ENCODE peak calls at places on chromosome 19, in nine cellular contexts. P is fibroblast of the aortic adventitia; K is CD8-positive, alpha-beta T cell; J is tibial nerve; V is IMR-90; T is cardiac fibroblast; O is CD8-positive, alpha-beta memory T cell; N is thyroid gland; S is thoracic aorta. G is an unnamed sample.

GRCh38 chr19:19379527-19379926 is 25.9 kb upstream of the GATAD2A start:
- DNase-seq in N (no peak), J (no peak), P (no peak), T (no peak), O (no peak), S (no peak), K (no peak), V (no peak), G (no peak)

GRCh38 chr19:48770223-48770622 is 14.9 kb downstream of the FGF21 start:
- DNase-seq in N (no peak), S (no peak), V (no peak), O (no peak), P (peak; percentile 71), J (no peak), K (no peak), T (peak; percentile 85), G (no peak)

GRCh38 chr19:12647490-12648071 is 19.0 kb downstream of the MAN2B1 start:
- DNase-seq in N (peak; percentile 64), J (peak; percentile 18), P (no peak), K (no peak), T (peak; percentile 42), O (no peak), V (no peak), S (no peak), G (peak; percentile 68)

GRCh38 chr19:19538077-19538764 is at the start of gene CILP2:
- DNase-seq in N (peak; percentile 69), T (no peak), K (peak; percentile 64), P (no peak), S (no peak), J (no peak), V (no peak), O (peak; percentile 48), G (peak; percentile 80)

GRCh38 chr19:13882841-13883240 is 5.9 kb downstream of the NANOS3 start:
- DNase-seq in P (no peak), N (no peak), S (no peak), V (no peak), K (no peak), J (no peak), T (no peak), O (no peak), G (no peak)

GRCh38 chr19:7672522-7672921 is 3.7 kb downstream of the RETN start:
- DNase-seq in P (no peak), O (no peak), S (no peak), K (no peak), V (no peak), T (no peak), J (no peak), N (no peak), G (no peak)

GRCh38 chr19:2578911-2579677 is 103.2 kb downstream of the GADD45B start:
- DNase-seq in N (peak; percentile 97), O (peak; percentile 46), T (peak; percentile 95), J (peak; percentile 87), V (peak; percentile 89), P (peak; percentile 93), K (peak; percentile 69), S (peak; percentile 70), G (peak; percentile 83)

GRCh38 chr19:11781295-11782057 is 14.7 kb downstream of the ZNF441 start:
- DNase-seq in P (no peak), O (no peak), T (peak; percentile 5), V (peak; percentile 7), J (no peak), N (no peak), S (no peak), K (no peak), G (no peak)

GRCh38 chr19:46610851-46611770 is 10.0 kb downstream of the CALM3 start:
- DNase-seq in N (peak; percentile 23), K (no peak), O (no peak), V (peak; percentile 36), P (peak; percentile 41), T (no peak), J (no peak), S (no peak), G (no peak)

GRCh38 chr19:2121416-2122051 is 24.8 kb downstream of the IZUMO4 start:
- DNase-seq in K (no peak), V (no peak), N (no peak), J (no peak), O (no peak), T (no peak), P (no peak), S (no peak), G (no peak)

GRCh38 chr19:49151339-49152217 is 3.6 kb downstream of the HRC start:
- DNase-seq in S (no peak), N (peak; percentile 96), P (peak; percentile 28), T (peak; percentile 43), O (peak; percentile 48), V (peak; percentile 11), J (peak; percentile 34), K (peak; percentile 32), G (peak; percentile 86)

GRCh38 chr19:21566073-21566472 is 60.7 kb downstream of the ZNF429 start:
- DNase-seq in N (peak; percentile 30), S (no peak), J (no peak), V (no peak), P (no peak), O (no peak), T (no peak), K (no peak), G (no peak)

GRCh38 chr19:41595890-41596280 is 19.9 kb downstream of the CEACAM21 start:
- DNase-seq in K (no peak), O (no peak), P (no peak), J (no peak), N (no peak), T (no peak), S (no peak), V (no peak), G (no peak)

GRCh38 chr19:38721496-38721895 is 22.8 kb downstream of the CAPN12 start:
- DNase-seq in P (no peak), N (no peak), V (no peak), S (no peak), O (no peak), K (no peak), J (no peak), T (no peak), G (no peak)

GRCh38 chr19:39070888-39071287 is 13.3 kb upstream of the ACP7 start:
- DNase-seq in T (no peak), N (no peak), K (no peak), J (no peak), V (peak; percentile 32), P (no peak), S (no peak), O (no peak), G (no peak)

GRCh38 chr19:15672580-15673175 is at the start of gene CYP4F12:
- DNase-seq in T (peak; percentile 67), S (no peak), N (peak; percentile 32), K (peak; percentile 13), P (peak; percentile 35), O (no peak), V (no peak), J (peak; percentile 86), G (peak; percentile 27)

GRCh38 chr19:7349961-7350711 is 1.4 kb downstream of the ARHGEF18 start:
- DNase-seq in T (no peak), V (no peak), K (peak; percentile 72), P (no peak), O (peak; percentile 42), S (no peak), N (no peak), J (no peak), G (no peak)

GRCh38 chr19:5086232-5086631 is 117.3 kb downstream of the KDM4B start:
- DNase-seq in S (no peak), K (no peak), T (no peak), P (no peak), N (no peak), V (no peak), O (no peak), J (no peak), G (no peak)

GRCh38 chr19:45385392-45386221 is 15.2 kb upstream of the ERCC2 start:
- DNase-seq in S (no peak), T (no peak), O (no peak), J (no peak), N (no peak), P (no peak), K (no peak), V (no peak), G (no peak)

GRCh38 chr19:3029070-3029923 is at the start of gene TLE2:
- DNase-seq in K (no peak), O (no peak), T (no peak), P (no peak), N (peak; percentile 58), S (no peak), J (no peak), V (no peak), G (no peak)

GRCh38 chr19:40442328-40443130 is 1.6 kb downstream of the SERTAD3 start:
- DNase-seq in P (no peak), V (no peak), J (no peak), N (peak; percentile 38), T (no peak), S (no peak), O (no peak), K (no peak), G (no peak)
- H3K4me3 ChIP-seq in P (peak overlapping the region; percentile 70), V (peak overlapping the region; percentile 59), J (peak overlapping the region; percentile 89), N (peak overlapping the region; percentile 74), T (peak overlapping the region; percentile 68), S (peak overlapping the region; percentile 93), O (peak overlapping the region; percentile 84), K (peak overlapping the region; percentile 82), G (peak overlapping the region; percentile 74)

GRCh38 chr19:47633996-47634395 is 25.1 kb downstream of the BICRA start:
- DNase-seq in J (no peak), S (no peak), N (no peak), V (no peak), O (no peak), T (no peak), P (no peak), K (no peak), G (no peak)
- H3K4me3 ChIP-seq in J (no peak overlapping the region), S (no peak overlapping the region), N (no peak overlapping the region), V (no peak overlapping the region), O (no peak overlapping the region), T (no peak overlapping the region), P (no peak overlapping the region), K (no peak overlapping the region), G (no peak overlapping the region)

GRCh38 chr19:10555613-10555979 is 10.2 kb downstream of the KRI1 start:
- DNase-seq in O (no peak), S (no peak), T (no peak), P (no peak), V (no peak), K (no peak), J (no peak), N (no peak), G (no peak)
- H3K4me3 ChIP-seq in O (no peak overlapping the region), S (no peak overlapping the region), T (no peak overlapping the region), P (no peak overlapping the region), V (no peak overlapping the region), K (no peak overlapping the region), J (no peak overlapping the region), N (no peak overlapping the region), G (no peak overlapping the region)

DNA sequence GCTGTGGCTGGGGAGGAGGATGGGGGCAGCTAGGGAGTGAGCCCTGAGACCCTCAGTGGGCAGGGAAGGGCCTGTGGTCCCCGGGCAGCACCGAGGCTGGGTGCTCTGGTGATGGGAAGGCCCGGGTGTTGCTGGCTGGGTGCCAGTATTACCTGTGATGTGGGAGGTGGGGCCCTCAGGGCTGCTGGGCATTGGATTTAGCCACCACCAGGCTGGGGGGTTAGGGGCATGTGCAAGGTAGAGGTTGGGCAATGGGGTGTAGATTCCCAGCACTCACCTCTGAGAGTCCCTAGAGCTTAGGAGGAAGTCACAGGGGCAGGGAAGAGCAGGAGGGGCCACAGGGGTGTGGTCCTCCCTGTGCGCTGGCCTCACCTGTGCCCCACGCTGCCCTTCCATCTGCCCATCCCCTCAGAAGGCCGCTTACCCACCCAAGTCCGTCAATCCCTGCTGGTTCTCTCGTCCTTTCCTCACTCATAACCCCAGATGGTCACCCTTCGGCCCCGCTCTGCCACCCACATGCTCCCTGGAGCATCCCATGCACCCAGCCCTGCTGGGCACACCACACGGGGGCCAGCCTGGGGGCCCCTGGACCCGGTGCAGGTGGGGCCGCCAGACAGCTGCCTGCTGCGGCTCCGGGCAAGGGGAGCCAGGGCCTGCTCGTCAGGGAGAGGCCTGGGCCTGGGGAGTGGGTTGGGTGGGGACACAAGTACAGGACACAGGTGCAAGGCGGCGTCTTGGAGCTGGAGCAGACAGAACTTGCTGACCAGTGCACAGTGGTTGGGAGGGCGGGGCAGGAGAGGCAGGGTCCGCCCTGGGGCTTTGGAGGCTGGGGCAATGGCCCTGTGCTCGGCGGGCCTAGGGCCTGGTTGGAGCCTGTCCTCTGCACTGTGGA is 12.5 kb downstream of the EPN1 start:
- DNase-seq in T (no peak), K (no peak), O (no peak), V (no peak), N (no peak), J (no peak), P (no peak), S (no peak), G (no peak)
- H3K4me3 ChIP-seq in T (no peak overlapping the region), K (no peak overlapping the region), O (no peak overlapping the region), V (no peak overlapping the region), N (no peak overlapping the region), J (no peak overlapping the region), P (no peak overlapping the region), S (no peak overlapping the region), G (no peak overlapping the region)

G was measured in BE2C.